ENCODE peak calls at places on chromosomes 6 and 20, in nine cellular contexts. E, H, J, R, F, T, X, W and D are unnamed samples.

GRCh38 chr6:156379946-156380707 is 397.1 kb upstream of the ARID1B start:
- DNase-seq in E (peak; percentile 73), H (no peak), J (no peak), R (no peak), F (no peak), T (peak; percentile 74), X (peak; percentile 70), W (no peak), D (no peak)

GRCh38 chr20:50456452-50457324 is 53.5 kb upstream of the PTPN1 start:
- DNase-seq in E (no peak), H (no peak), J (no peak), R (no peak), F (no peak), T (no peak), X (no peak), W (no peak), D (no peak)

GRCh38 chr6:33112148-33112547 is 36.4 kb downstream of the HLA-DPB1 start:
- DNase-seq in E (no peak), H (peak; percentile 65), J (peak; percentile 54), R (peak; percentile 9), F (no peak), T (peak; percentile 70), X (peak; percentile 62), W (no peak), D (no peak)

GRCh38 chr20:24785141-24785924 is 163.7 kb upstream of the CST7 start:
- DNase-seq in E (no peak), H (no peak), J (no peak), R (peak; percentile 54), F (no peak), T (no peak), X (no peak), W (no peak), D (no peak)

GRCh38 chr6:137560184-137560563 is 66.0 kb upstream of the OLIG3 start:
- DNase-seq in E (no peak), H (no peak), J (no peak), R (no peak), F (no peak), T (no peak), X (no peak), W (no peak), D (no peak)

GRCh38 chr6:155093430-155093829 is 98.3 kb downstream of the TIAM2 start:
- DNase-seq in E (no peak), H (no peak), J (no peak), R (no peak), F (no peak), T (no peak), X (no peak), W (no peak), D (no peak)

GRCh38 chr6:147947521-147947920 is 395.1 kb upstream of the SASH1 start:
- DNase-seq in E (no peak), H (peak; percentile 60), J (no peak), R (no peak), F (no peak), T (no peak), X (peak; percentile 78), W (no peak), D (no peak)

GRCh38 chr6:139973602-139974373 is 599.3 kb upstream of the CITED2 start:
- DNase-seq in E (no peak), H (peak; percentile 73), J (no peak), R (no peak), F (no peak), T (peak; percentile 77), X (peak; percentile 97), W (no peak), D (no peak)

GRCh38 chr20:45592574-45593189 is 13.6 kb upstream of the WFDC8 start:
- DNase-seq in E (peak; percentile 42), H (peak; percentile 71), J (peak; percentile 17), R (no peak), F (no peak), T (peak; percentile 32), X (peak; percentile 36), W (no peak), D (no peak)

GRCh38 chr20:31606928-31607639 is 2.0 kb downstream of the ID1 start:
- DNase-seq in E (peak; percentile 77), H (peak; percentile 79), J (no peak), R (no peak), F (peak; percentile 77), T (no peak), X (peak; percentile 84), W (no peak), D (no peak)

GRCh38 chr20:38799248-38799647 is 6.2 kb upstream of the PPP1R16B start:
- DNase-seq in E (no peak), H (no peak), J (no peak), R (no peak), F (no peak), T (no peak), X (no peak), W (no peak), D (no peak)

GRCh38 chr6:1597121-1597744 is 12.5 kb upstream of the FOXC1 start:
- DNase-seq in E (no peak), H (no peak), J (no peak), R (no peak), F (no peak), T (no peak), X (no peak), W (no peak), D (no peak)

GRCh38 chr6:148521586-148521985 is 178.9 kb downstream of the SASH1 start:
- DNase-seq in E (no peak), H (peak; percentile 94), J (no peak), R (no peak), F (no peak), T (no peak), X (peak; percentile 90), W (no peak), D (no peak)

GRCh38 chr6:30265594-30265993 is 52.4 kb upstream of the TRIM26 start:
- DNase-seq in E (no peak), H (no peak), J (no peak), R (no peak), F (no peak), T (no peak), X (no peak), W (no peak), D (no peak)

GRCh38 chr6:82362868-82363267 is 749 bp upstream of the TPBG start:
- DNase-seq in E (no peak), H (peak; percentile 98), J (peak; percentile 6), R (peak; percentile 70), F (peak; percentile 68), T (peak; percentile 17), X (peak; percentile 76), W (no peak), D (no peak)

GRCh38 chr6:152185158-152185574 is 377.7 kb downstream of the ESR1 start:
- DNase-seq in E (no peak), H (no peak), J (no peak), R (no peak), F (no peak), T (no peak), X (no peak), W (no peak), D (no peak)

DNA sequence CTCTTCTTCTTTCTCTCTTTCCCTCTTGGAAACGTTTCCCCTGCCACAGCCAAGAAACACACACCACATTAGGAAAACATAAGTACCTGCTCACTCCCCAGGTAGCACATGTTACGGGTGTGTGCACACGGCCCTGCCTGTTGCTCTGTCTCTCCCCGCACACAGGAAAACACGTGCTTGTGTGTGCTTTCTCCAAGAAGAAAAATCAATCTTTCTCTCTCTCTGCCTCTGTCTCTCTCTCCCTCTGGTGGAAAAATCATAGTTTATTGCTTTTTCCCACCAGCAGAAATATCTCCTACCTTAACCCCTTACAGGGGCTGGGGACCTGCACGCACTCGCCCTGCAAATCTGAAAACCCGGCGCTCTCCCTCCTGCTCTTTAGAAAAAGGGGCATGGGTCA is 102.3 kb downstream of the EDN3 start:
- DNase-seq in E (no peak), H (no peak), J (peak; percentile 55), R (no peak), F (no peak), T (no peak), X (no peak), W (no peak), D (no peak)
- TF ChIP-seq CTCF in E (peak; percentile 7), H (no peak), J (no peak), R (no peak), F (no peak), T (no peak), X (no peak), W (no peak), D (no peak)

DNA sequence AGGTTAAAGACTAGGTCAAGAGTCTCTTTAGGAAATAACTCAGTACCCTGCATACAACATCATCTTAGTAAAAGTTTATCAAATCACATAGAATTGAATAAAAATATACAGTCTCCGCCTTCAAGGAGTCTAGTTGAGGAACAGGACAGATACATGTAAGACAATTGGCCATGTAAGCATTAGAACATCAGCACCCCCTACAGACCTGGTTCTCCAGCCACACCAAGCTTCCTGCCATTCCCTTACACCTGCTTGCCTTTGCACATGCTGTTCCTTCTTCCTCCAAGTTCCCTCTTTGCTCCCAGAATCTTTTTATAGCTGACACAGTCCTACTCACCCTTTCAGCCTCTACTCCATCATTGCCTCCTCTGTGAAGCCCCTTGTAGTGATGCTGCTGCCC is 187.8 kb upstream of the LRFN2 start:
- DNase-seq in E (no peak), H (no peak), J (no peak), R (no peak), F (no peak), T (no peak), X (no peak), W (no peak), D (no peak)
- TF ChIP-seq CTCF in E (peak; percentile 44), H (no peak), J (no peak), R (no peak), F (no peak), T (no peak), X (no peak), W (no peak), D (no peak)

DNA sequence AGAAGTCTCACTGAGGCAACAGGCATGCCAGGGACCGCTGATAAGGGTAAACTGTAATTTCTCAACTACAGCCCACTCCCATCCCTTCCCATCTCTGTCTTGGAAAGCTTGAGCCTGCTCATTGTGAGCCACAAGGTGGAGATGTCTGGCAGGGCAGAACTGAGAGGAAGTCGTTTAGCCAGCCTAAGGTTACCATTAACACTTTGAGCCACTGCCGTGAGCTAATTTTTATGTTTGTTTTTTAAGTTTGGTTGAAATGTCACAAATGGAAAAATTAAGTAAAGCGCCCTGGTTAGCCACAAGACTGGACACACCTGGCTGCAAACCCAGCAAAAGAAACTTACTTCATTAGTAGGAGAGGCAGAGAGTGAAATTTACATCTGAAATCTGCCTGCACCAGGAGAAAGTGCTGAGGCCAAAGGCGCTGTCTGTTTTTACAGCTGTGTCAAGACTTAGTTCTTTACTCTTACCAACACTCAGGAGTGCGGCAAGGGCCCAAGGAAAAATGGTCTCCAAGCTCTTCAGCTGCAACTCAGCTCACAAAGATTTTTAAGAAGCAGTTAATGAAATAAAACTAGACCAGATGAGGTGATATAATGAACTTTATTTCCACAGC is 50.0 kb upstream of the FAM83C start:
- DNase-seq in E (no peak), H (peak; percentile 16), J (no peak), R (no peak), F (no peak), T (no peak), X (no peak), W (no peak), D (no peak)
- TF ChIP-seq CTCF in E (peak; percentile 37), H (peak; percentile 25), J (no peak), R (peak; percentile 38), F (no peak), T (peak; percentile 69), X (peak; percentile 54), W (peak; percentile 32), D (peak; percentile 42)

DNA sequence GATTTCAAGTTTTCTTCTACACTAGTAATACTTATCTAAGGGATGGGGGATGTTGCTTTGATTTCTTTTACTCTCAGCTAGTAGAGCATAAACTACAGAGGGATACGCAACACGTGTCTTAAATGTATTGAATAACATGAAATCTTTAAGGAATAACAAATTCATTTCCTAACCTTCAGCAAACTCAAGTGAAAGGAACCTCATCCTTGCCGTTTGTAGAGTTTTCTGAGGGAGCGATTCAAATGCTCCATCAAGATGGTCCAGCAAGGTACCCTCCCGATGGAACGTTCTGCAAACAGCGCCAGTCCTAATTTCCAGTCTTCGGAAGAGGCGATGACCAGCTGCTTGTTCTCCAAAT is 95.4 kb upstream of the RIN2 start:
- DNase-seq in E (no peak), H (no peak), J (no peak), R (no peak), F (no peak), T (no peak), X (no peak), W (no peak), D (no peak)
- TF ChIP-seq CTCF in E (no peak), H (no peak), J (no peak), R (no peak), F (no peak), T (no peak), X (no peak), W (no peak), D (no peak)